ENCODE peak calls at places on chromosomes 13 and 19, in ten cellular contexts. U, W, D, O, T, Y, Q, N, M and L are unnamed samples.

GRCh38 chr13:27421101-27421881 is 3.1 kb upstream of the GTF3A start:
- DNase-seq in W (no peak), O (no peak), T (no peak), U (no peak), M (no peak), Y (no peak), N (no peak), Q (no peak), D (no peak), L (no peak)

GRCh38 chr13:28409648-28410047 is 85.3 kb downstream of the FLT1 start:
- DNase-seq in Y (no peak), U (no peak), D (no peak), T (no peak), N (no peak), M (no peak), W (no peak), O (no peak), Q (no peak), L (no peak)

GRCh38 chr13:43985437-43986051 is 105.8 kb downstream of the LACC1 start:
- DNase-seq in O (no peak), U (no peak), T (no peak), Q (no peak), N (no peak), M (no peak), W (no peak), D (no peak), Y (no peak), L (no peak)

GRCh38 chr13:100306444-100306999 is 217.6 kb downstream of the PCCA start:
- DNase-seq in O (no peak), N (no peak), T (peak), D (no peak), W (no peak), U (no peak), M (no peak), Q (no peak), Y (no peak), L (no peak)

GRCh38 chr19:28341810-28342350 is 871.1 kb downstream of the UQCRFS1 start:
- DNase-seq in D (no peak), Y (no peak), N (no peak), T (no peak), W (no peak), U (no peak), M (no peak), O (no peak), Q (no peak), L (no peak)

GRCh38 chr13:40318366-40318765 is 348.1 kb downstream of the FOXO1 start:
- DNase-seq in Y (peak), D (peak), O (no peak), T (no peak), U (no peak), M (no peak), Q (peak), N (no peak), W (peak), L (no peak)

GRCh38 chr13:33111414-33112110 is 95.3 kb downstream of the KL start:
- DNase-seq in N (no peak), O (no peak), W (no peak), U (no peak), Q (no peak), M (peak), T (no peak), D (no peak), Y (no peak), L (no peak)

GRCh38 chr13:93558637-93559036 is 332.0 kb downstream of the GPC6 start:
- DNase-seq in O (no peak), M (no peak), W (no peak), U (no peak), Q (no peak), D (no peak), N (no peak), T (no peak), Y (no peak), L (no peak)

DNA sequence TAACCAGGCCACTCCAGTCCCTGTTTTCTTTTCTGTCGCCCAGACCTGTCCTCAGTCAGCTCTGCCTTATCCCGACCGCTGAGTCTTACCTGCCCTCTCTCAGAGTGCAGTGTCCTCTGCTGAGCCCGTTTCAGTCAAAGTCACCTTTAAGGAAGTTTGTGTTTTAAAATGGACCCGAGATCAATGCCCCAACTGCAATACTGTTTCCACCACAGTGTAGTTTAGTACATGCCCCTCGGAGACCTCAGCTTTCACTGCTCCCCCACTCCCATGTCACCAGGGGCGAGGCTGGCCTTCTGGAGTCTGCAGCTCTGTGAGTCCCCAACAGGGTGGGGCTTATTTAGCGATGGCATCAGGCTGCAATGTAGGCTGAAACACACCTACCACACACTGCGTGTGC is 248.4 kb upstream of the TSHZ3 start:
- DNase-seq in M (no peak), Y (no peak), U (no peak), T (no peak), N (no peak), W (no peak), O (no peak), Q (no peak), D (no peak), L (no peak)
- H3K4me3 ChIP-seq in M (no peak), Y (no peak), U (no peak), T (no peak), N (no peak), W (no peak), O (no peak), Q (no peak), D (no peak), L (no peak)

DNA sequence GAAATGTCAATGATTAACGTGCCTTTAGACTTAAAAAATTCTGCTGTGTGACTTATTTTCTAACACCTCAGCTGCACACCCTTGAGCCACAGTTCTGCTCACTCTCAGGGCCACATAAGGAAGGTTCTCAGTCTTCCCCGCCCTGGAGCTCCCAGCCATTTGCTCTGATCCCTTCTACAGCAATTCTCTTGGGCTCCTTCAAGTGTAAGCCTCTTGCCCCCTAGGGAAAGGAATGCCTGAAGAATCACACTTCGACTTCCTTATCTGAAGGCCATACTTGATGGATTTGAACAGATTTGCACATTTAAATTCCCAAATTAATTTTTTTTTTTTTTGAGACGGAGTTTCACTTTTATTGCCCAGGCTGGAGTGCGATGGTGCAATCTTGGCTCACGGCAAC is 44.2 kb downstream of the RASA3 start:
- DNase-seq in O (no peak), Q (peak), Y (peak), N (no peak), W (no peak), D (no peak), T (no peak), M (no peak), U (no peak), L (no peak)
- TF ChIP-seq CTCF in O (no peak), Q (no peak), Y (no peak), N (no peak), W (no peak), D (no peak), T (peak), M (peak), U (no peak), L (no peak)

DNA sequence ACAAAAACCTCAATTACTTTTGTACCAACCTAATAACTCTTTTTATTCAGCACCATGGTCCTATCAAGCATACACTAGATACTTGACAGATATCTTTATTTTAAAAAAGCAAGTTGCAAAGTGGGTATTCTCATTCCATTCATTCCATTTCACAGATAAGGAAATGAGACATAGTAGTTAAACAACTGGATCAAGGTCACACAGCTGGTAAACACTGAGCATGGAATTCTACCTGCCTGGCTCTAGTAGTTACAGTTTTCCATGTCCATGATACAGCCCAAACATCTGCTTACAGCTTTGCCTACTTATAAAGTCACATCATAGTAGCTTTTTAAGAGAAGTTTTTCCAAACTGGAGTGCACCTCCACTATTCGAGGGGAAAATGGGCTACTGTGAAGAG is 57.1 kb upstream of the SERTM1 start:
- DNase-seq in Q (no peak), U (no peak), N (no peak), M (no peak), D (no peak), O (no peak), Y (no peak), W (no peak), T (no peak), L (no peak)
- H3K4me3 ChIP-seq in Q (no peak), U (no peak), N (no peak), M (no peak), D (no peak), O (no peak), Y (no peak), W (no peak), T (no peak), L (no peak)

GRCh38 chr19:1648156-1648925 is 4.1 kb downstream of the TCF3 start:
- DNase-seq in T (no peak), M (no peak), Y (no peak), Q (no peak), N (no peak), U (no peak), D (no peak), O (peak), W (no peak), L (peak)
- TF ChIP-seq CTCF in T (no peak), M (no peak), Y (no peak), Q (no peak), N (no peak), U (no peak), D (no peak), O (no peak), W (no peak), L (no peak)

GRCh38 chr19:49869009-49869483 is 1.7 kb upstream of the PNKP start:
- DNase-seq in O (no peak), Q (no peak), W (no peak), D (no peak), T (no peak), M (no peak), Y (peak), N (no peak), U (no peak), L (no peak)
- H3K4me3 ChIP-seq in O (peak), Q (peak), W (peak), D (peak), T (peak), M (peak), Y (peak), N (no peak), U (peak), L (peak)